ENCODE peak calls at places on chromosomes 12 and 14, in ten cellular contexts. Z is stomach, R is sigmoid colon, O is testis, K is HCT116, V is uterus, W is A549, J is Peyer's patch, X is lower leg skin, E is right lobe of liver. U is an unnamed sample.

GRCh38 chr14:42994001-42994736 is 1387.5 kb downstream of the LRFN5 start:
- DNase-seq in E (no peak), R (no peak), O (no peak), J (no peak), K (no peak), Z (no peak), W (peak), X (no peak), V (no peak), U (no peak)

GRCh38 chr12:89882051-89882450 is 173.4 kb upstream of the ATP2B1 start:
- DNase-seq in W (no peak), R (no peak), V (no peak), J (no peak), K (no peak), O (no peak), X (no peak), Z (no peak), E (no peak), U (no peak)

GRCh38 chr12:114451657-114452056 is 45.7 kb upstream of the TBX5 start:
- DNase-seq in J (no peak), Z (no peak), V (no peak), O (no peak), R (no peak), X (no peak), W (no peak), E (no peak), K (no peak), U (no peak)

GRCh38 chr14:73237219-73237785 is at the start of gene PAPLN:
- DNase-seq in Z (no peak), J (peak), W (peak), V (no peak), R (peak), E (peak), K (peak), X (peak), O (no peak), U (peak)

GRCh38 chr14:60196291-60196690 is 31.1 kb upstream of the DHRS7 start:
- DNase-seq in K (no peak), R (no peak), J (no peak), W (no peak), E (no peak), V (no peak), O (no peak), Z (no peak), X (no peak), U (peak)

GRCh38 chr12:47107926-47108325 is 28.2 kb upstream of the AMIGO2 start:
- DNase-seq in W (no peak), V (no peak), Z (no peak), K (no peak), R (no peak), E (no peak), J (no peak), O (no peak), X (no peak), U (no peak)

GRCh38 chr12:122471324-122472226 is 29.2 kb downstream of the ZCCHC8 start:
- DNase-seq in R (no peak), X (no peak), Z (peak), O (no peak), K (peak), J (peak), E (no peak), W (peak), V (no peak), U (peak)

GRCh38 chr14:100691395-100692025 is 35.2 kb upstream of the DLK1 start:
- DNase-seq in W (no peak), R (no peak), J (no peak), X (no peak), E (no peak), Z (no peak), V (no peak), O (no peak), K (no peak), U (no peak)

GRCh38 chr12:76025601-76026575 is 5.7 kb downstream of the PHLDA1 start:
- DNase-seq in Z (no peak), E (no peak), V (no peak), O (no peak), W (no peak), K (no peak), R (no peak), J (no peak), X (no peak), U (no peak)

GRCh38 chr12:76028649-76029277 is 2.8 kb downstream of the PHLDA1 start:
- DNase-seq in X (no peak), J (no peak), K (no peak), O (no peak), V (no peak), Z (no peak), E (no peak), R (no peak), W (no peak), U (no peak)

GRCh38 chr12:76024942-76025600 is 6.5 kb downstream of the PHLDA1 start:
- DNase-seq in X (no peak), K (no peak), O (no peak), R (no peak), Z (no peak), W (peak), E (no peak), J (no peak), V (no peak), U (no peak)

GRCh38 chr12:76024102-76024781 is 7.3 kb downstream of the PHLDA1 start:
- DNase-seq in V (no peak), K (no peak), X (no peak), E (no peak), J (no peak), O (no peak), W (no peak), R (no peak), Z (no peak), U (no peak)

DNA sequence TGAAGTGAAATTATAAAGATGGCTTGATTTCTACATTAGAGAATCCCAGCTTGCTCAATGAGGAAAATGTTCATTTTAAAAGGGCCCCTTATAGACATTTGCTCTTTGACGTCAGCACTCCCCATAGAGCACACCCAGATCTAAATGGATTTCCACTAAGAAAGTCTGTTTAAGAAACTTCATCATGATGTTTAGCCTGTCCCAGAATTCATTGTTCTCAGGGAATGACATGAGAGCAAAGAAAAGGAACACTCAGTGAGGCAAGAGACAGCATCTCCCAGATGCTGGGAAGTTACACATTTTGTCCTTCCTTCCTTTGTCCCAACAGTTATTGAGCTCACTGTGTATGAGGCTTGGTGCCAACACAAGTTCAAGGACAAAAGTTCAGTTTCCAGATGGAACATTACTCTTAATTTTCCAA is 4.9 kb downstream of the PHLDA1 start:
- DNase-seq in X (no peak), E (no peak), R (no peak), O (no peak), K (no peak), Z (no peak), J (no peak), W (no peak), V (no peak), U (no peak)
- TF ChIP-seq POLR2A in X (no peak), E (peak), R (no peak), O (no peak), K (peak), Z (no peak), J (no peak), W (no peak), V (no peak), U (peak)

DNA sequence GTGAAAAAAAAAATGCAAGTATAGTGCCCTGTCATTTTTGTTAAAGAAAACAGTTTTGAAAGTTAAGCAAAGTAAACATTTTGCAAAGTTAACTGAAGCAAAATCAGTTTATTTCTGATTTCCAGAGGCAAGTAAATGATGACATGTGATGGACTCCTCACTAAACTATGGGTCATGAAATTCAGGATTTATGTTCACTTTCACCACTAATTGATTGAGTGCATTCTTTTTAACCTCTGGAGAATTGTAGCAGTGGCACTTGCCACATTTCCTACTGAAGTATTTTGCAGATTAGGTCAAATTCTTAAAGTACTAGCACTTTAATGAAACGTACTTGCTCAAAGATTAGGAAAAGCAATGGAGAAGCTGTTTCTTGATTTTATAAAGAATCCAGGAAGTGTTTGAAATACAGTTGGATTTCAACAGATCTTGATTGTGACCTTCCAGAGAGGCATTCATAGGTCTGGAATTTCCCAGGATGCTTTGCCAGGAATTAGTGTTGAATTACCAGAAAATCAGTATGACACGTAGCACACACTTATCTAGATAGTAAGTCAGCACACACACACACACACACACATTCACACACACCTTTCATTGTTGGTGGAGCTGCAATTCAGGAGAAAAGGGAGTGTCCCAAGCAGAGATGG is 162.6 kb downstream of the MYRFL start:
- DNase-seq in O (no peak), V (no peak), J (peak), R (no peak), W (peak), E (no peak), X (no peak), Z (no peak), K (peak), U (no peak)
- TF ChIP-seq POLR2A in O (no peak), V (no peak), J (no peak), R (no peak), W (no peak), E (no peak), X (no peak), Z (no peak), K (no peak), U (no peak)

GRCh38 chr14:24080888-24081738 is 9.8 kb downstream of the CPNE6 start:
- DNase-seq in K (no peak), W (peak), R (no peak), O (peak), E (peak), V (peak), X (no peak), J (peak), Z (peak), U (peak)
- TF ChIP-seq POLR2A in K (peak), W (peak), R (no peak), O (no peak), E (peak), V (no peak), X (no peak), J (peak), Z (no peak), U (no peak)

GRCh38 chr14:61560323-61560722 is 135.0 kb upstream of the HIF1A start:
- DNase-seq in X (no peak), O (no peak), Z (no peak), E (no peak), W (no peak), J (no peak), V (no peak), K (no peak), R (no peak), U (no peak)
- TF ChIP-seq POLR2A in X (no peak), O (no peak), Z (no peak), E (no peak), W (no peak), J (no peak), V (no peak), K (no peak), R (no peak), U (no peak)

DNA sequence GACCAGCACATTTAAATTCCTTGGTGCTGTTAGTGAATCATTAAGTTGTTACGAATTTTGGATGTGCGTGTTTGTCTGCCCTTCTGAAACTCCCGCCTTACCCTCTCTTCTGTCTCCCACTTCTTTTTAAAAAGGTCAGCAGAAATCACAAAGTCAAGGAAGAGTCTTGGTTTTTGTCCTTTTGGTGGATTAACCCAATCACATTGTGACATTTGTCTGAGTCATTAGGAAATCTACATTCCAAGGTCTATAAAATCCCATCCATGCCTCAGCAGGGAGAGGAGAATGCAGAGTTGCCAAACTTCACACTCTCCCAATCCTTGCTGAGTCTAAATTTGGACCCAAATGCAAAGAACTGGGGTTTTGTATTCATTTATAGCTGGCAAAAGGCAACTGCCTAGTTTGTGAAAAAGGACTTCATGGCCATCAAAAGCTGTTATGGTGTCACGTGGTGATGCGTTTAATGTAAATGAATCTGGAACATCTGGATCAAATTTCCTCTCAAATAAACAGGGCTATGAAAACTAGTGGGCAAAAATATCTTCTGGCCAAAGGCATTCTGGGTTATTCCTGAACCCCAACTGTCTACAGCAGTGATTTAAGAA is 67.9 kb downstream of the TMEM30B start:
- DNase-seq in R (no peak), E (no peak), O (no peak), W (no peak), K (no peak), X (no peak), V (no peak), J (no peak), Z (no peak), U (no peak)
- TF ChIP-seq POLR2A in R (no peak), E (no peak), O (no peak), W (no peak), K (no peak), X (no peak), V (no peak), J (no peak), Z (no peak), U (no peak)

GRCh38 chr14:50062438-50063039 is 53.8 kb downstream of the VCPKMT start:
- DNase-seq in E (peak), Z (peak), X (peak), V (peak), J (peak), W (peak), K (peak), R (no peak), O (no peak), U (peak)

GRCh38 chr14:50060871-50061663 is 55.3 kb downstream of the VCPKMT start:
- DNase-seq in E (peak), J (peak), V (peak), K (no peak), O (peak), R (peak), Z (no peak), W (peak), X (peak), U (peak)

GRCh38 chr14:50059773-50060629 is 56.4 kb downstream of the VCPKMT start:
- DNase-seq in E (no peak), R (no peak), K (no peak), X (peak), O (no peak), W (no peak), Z (no peak), J (peak), V (no peak), U (no peak)

GRCh38 chr14:50063876-50064420 is 52.4 kb downstream of the VCPKMT start:
- DNase-seq in W (no peak), E (no peak), Z (no peak), K (no peak), X (peak), O (no peak), J (peak), R (no peak), V (no peak), U (no peak)

GRCh38 chr14:50061664-50062437 is 54.5 kb downstream of the VCPKMT start:
- DNase-seq in W (no peak), O (peak), R (no peak), E (peak), Z (peak), V (peak), K (no peak), X (peak), J (peak), U (no peak)
- TF ChIP-seq POLR2A in W (no peak), O (no peak), R (no peak), E (peak), Z (no peak), V (no peak), K (no peak), X (no peak), J (peak), U (no peak)

DNA sequence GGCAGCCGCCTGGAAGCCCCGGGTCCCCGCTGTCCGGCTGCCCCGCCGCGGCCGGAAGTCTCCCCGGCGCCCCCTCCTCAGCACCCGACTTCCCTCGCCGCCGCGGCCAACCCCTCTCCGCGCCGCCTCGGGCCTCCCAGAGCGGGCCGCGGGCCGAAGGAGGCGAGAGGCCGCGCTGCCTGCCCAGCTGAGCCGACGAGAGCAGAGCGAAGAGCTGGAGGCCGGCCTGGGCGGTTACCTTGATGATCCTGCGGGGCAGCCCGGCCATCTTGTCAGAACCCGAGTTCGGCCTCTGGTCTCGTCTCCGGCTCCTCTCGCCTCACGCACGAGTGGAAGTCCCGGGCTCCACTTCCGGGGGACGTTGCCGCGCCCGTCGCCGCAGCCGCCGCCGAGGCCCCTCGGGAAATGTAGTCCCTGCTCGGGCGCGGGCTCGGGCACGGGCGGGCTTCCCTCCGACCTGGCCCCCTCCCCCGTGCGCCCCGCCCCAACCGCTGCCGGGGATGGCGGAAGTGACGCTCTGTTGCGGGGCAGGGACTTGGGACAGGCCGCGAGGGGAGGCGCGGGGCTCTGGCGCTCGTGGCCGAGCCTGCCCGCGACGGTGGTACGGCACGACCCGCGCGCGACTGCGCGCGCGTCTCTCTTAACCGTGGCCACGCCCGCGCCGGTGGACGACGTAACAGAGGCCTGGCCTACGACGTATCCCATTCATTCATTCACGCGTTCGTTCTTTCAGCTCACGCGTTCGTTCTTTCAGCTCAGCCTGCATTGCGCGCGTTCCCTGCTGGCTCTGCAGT is at the start of gene UBE2N:
- DNase-seq in J (peak), V (peak), O (peak), Z (peak), E (peak), K (peak), R (peak), W (peak), X (peak), U (peak)
- TF ChIP-seq POLR2A in J (peak), V (peak), O (peak), Z (peak), E (peak), K (peak), R (peak), W (peak), X (no peak), U (peak)